ENCODE peak calls at places on chromosomes 2 and 18, in seven cellular contexts. X, E, W, H, M, G and N are unnamed samples.

GRCh38 chr18:56445422-56445821 is 193.0 kb downstream of the TXNL1 start:
- DNase-seq in X (no peak), E (no peak), W (no peak), H (no peak), M (no peak), G (no peak), N (no peak)

GRCh38 chr2:239735131-239735828 is 289.9 kb downstream of the NDUFA10 start:
- DNase-seq in X (no peak), E (no peak), W (no peak), H (no peak), M (no peak), G (no peak), N (no peak)

GRCh38 chr2:86753606-86754005 is 33.5 kb downstream of the RMND5A start:
- DNase-seq in X (no peak), E (peak), W (no peak), H (no peak), M (no peak), G (no peak), N (no peak)

GRCh38 chr18:596288-596881 is 403 bp upstream of the CLUL1 start:
- DNase-seq in X (peak), E (peak), W (no peak), H (no peak), M (no peak), G (peak), N (peak)

GRCh38 chr2:26887142-26887541 is 39.2 kb downstream of the DPYSL5 start:
- DNase-seq in X (no peak), E (no peak), W (no peak), H (no peak), M (no peak), G (no peak), N (no peak)

GRCh38 chr2:127029652-127030051 is 77.3 kb downstream of the BIN1 start:
- DNase-seq in X (no peak), E (peak), W (no peak), H (no peak), M (no peak), G (no peak), N (no peak)

GRCh38 chr2:177455187-177455586 is 62.6 kb downstream of the AGPS start:
- DNase-seq in X (no peak), E (no peak), W (no peak), H (no peak), M (no peak), G (no peak), N (no peak)

GRCh38 chr2:223668302-223668998 is 66.3 kb upstream of the SCG2 start:
- DNase-seq in X (no peak), E (peak), W (no peak), H (no peak), M (no peak), G (no peak), N (no peak)

GRCh38 chr18:78407456-78407823 is 572.2 kb upstream of the SALL3 start:
- DNase-seq in X (no peak), E (no peak), W (no peak), H (no peak), M (no peak), G (no peak), N (no peak)

DNA sequence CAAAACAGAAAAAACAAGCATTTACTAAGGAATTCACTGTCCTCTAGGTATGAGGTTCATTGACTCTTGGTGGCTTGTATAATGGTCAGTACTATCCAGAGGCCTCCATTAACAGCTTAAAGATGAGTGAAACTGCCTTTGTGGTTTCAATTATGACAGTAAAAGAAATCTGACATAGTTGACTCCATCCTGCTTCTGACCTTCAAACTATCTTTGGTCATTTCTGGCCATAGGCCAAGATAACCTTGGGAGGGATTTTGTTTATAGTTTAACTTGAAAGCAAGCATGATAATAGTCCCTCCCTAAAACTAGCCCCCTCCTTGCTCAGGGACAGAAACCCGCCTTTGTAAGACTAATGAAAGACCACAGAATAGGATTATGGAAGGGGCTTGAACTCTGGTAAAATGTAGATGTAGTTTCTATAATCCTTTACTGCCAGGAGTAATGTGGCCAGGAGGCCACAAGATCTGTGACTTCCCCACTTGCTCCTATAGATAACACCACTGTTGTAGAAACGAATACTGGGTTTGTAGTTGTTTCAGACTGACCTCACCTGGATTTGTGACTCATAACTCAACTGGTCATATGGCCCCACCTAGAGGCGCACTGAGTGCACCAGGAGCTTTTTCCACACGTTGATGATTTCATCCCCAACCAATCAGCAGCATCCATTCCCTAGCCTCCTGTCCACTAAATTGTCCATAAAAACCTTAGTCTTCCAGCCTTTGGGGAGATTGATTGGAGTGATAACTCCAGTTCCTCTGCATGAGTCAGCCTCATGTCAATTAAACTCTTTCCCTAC is 8.6 kb upstream of the PLEKHM3 start:
- DNase-seq in X (peak), E (peak), W (no peak), H (peak), M (peak), G (peak), N (peak)
- TF ChIP-seq CTCF in X (peak), E (peak), W (no peak), H (no peak), M (peak), G (peak), N (peak)

DNA sequence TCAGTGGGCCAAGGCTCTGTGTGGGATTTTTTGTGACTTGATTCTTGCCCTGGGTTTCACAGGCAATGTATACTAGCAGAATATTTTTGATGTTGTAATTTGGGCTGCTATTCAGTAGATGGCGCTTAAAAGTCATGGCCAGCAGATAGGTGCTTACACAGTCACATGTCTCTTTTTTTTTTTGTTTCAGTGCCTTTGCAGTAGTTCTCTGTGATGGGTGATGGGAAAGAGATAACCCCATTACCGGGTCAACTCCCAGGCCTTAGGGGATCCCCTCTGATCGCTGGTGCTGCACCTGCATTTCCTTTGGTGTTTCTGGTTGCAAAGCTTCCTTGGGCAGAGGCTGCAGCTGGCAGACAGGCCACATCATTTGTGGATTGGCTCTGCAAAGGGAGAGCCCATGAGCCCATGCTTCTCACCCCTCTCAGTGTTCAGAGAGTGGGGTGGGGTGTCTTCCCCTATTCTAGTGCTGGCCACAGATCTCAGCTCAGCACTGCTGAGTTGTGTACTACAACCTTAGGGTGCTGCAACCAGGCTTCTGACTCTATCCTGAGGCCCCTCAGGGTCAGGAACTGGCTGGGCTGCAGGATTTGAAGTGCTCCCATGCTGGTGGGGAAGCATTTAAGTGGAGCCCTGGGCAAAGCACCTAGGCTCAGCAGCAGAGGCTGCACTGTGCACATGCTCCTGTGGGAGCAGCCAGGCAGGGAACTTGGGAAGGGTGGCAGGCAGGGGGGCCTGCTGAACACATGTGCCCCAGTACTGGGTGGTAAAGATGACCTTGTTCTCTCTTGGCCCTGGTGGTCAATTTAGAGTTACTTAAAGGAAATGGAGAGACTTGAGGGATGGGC is 219.8 kb upstream of the SPHKAP start:
- DNase-seq in X (peak), E (no peak), W (no peak), H (no peak), M (no peak), G (no peak), N (no peak)
- TF ChIP-seq CTCF in X (peak), E (no peak), W (no peak), H (no peak), M (peak), G (no peak), N (no peak)

DNA sequence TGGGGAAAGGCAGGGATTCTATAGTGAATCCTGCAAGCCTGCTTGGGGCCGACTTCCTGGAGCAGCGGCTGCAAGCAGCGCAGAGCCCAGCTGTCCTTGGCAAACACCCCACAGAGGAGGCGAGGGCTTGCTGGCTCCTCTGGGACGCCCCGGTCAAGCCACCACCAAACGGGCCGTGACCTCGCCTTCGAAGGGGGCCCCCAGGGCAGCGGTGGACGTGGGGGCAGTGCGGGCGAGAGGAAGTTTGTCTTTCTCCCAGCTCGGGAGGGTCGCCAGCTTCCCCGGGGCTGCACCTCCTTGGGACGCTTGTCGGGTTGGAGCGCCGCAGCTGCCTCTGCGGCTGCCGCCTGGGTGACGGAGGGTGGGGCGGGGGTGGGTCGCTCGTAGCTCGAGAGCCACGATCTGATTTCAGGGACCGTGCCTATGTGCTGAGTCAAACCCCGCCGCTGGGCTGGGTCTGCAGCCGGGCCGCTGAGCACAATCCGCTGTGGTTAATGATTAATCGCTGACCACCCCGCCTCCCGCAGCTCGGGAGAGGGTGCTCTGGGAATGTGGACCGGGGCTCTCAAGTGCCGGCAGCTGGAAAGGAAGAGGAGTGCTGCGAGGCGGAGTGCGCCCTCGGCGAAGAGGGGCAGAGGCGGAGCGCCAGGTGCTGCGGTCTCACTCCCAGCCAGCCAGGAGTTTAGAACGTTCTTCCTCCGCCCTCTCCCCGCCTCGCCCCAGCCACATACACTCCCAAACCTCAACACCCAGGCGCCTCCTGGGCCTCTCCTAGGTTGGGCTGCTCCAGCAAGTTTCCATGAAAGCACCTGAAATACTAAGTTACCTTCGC is at the start of gene GPR39:
- DNase-seq in X (no peak), E (peak), W (peak), H (peak), M (peak), G (peak), N (no peak)
- TF ChIP-seq CTCF in X (no peak), E (no peak), W (no peak), H (no peak), M (no peak), G (no peak), N (no peak)

GRCh38 chr2:17171446-17172049 is 346.7 kb downstream of the RAD51AP2 start:
- DNase-seq in X (no peak), E (peak), W (no peak), H (peak), M (no peak), G (no peak), N (no peak)
- TF ChIP-seq CTCF in X (peak), E (peak), W (peak), H (peak), M (peak), G (peak), N (no peak)

GRCh38 chr2:112494839-112495238 is 12.9 kb downstream of the TTL start:
- DNase-seq in X (no peak), E (no peak), W (no peak), H (no peak), M (no peak), G (no peak), N (no peak)
- TF ChIP-seq CTCF in X (no peak), E (no peak), W (no peak), H (no peak), M (no peak), G (no peak), N (no peak)

GRCh38 chr2:188380280-188380679 is 88.6 kb downstream of the GULP1 start:
- DNase-seq in X (no peak), E (no peak), W (no peak), H (no peak), M (no peak), G (no peak), N (no peak)
- TF ChIP-seq CTCF in X (no peak), E (no peak), W (no peak), H (no peak), M (no peak), G (no peak), N (no peak)

GRCh38 chr2:76044701-76045100 is 334.0 kb upstream of the GCFC2 start:
- DNase-seq in X (no peak), E (no peak), W (no peak), H (no peak), M (no peak), G (no peak), N (no peak)

GRCh38 chr2:76050196-76050595 is 339.5 kb upstream of the GCFC2 start:
- DNase-seq in X (no peak), E (no peak), W (no peak), H (no peak), M (no peak), G (no peak), N (no peak)
- TF ChIP-seq CTCF in X (no peak), E (no peak), W (no peak), H (no peak), M (peak), G (no peak), N (no peak)

DNA sequence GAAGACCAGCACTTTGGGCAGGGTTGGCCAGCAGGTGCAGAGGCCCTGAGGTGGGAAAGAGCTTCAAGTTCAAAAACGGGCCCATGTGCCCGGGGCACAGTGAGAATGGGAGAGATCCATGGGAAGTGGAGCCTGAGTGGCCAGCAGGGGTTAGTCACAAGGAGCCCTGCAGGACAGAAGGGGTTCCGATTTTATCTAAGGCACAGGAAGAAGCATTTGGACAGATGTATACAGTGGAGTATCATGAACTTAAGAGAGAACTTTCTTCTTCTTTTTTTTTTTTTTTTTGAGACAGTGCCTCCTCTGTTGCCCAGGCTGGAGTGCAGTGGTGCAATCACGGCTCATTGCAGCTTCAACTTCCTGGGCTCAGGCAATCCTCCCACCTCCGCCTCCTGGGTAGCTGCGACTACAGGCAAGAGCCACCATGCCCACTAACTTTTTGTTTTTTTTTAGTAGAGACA is 24.0 kb downstream of the WIPF1 start:
- DNase-seq in X (no peak), E (peak), W (no peak), H (no peak), M (no peak), G (peak), N (peak)
- TF ChIP-seq CTCF in X (no peak), E (no peak), W (no peak), H (no peak), M (no peak), G (no peak), N (no peak)